ENCODE peak calls at places on chromosomes 16 and 17, in five cellular contexts. N is HCT116, F is K562, W is SK-N-SH, R is GM12878. A is an unnamed sample.
A peak's percentile ranks its signal among the peaks of the same experiment; 100 is the strongest.

GRCh38 chr17:62707425-62707739 is 79.9 kb downstream of the MRC2 start:
- DNase-seq in N (no peak), F (no peak), W (no peak), R (no peak), A (no peak)

GRCh38 chr16:66298006-66298405 is 68.5 kb upstream of the CDH5 start:
- DNase-seq in N (no peak), F (no peak), W (no peak), R (no peak), A (no peak)

GRCh38 chr17:46264456-46265198 is 30.3 kb upstream of the LRRC37A start:
- DNase-seq in N (no peak), F (peak; percentile 12), W (peak; percentile 28), R (no peak), A (peak; percentile 79)

GRCh38 chr17:40552806-40553693 is 12.2 kb downstream of the CCR7 start:
- DNase-seq in N (no peak), F (no peak), W (no peak), R (no peak), A (no peak)

GRCh38 chr17:78925234-78925633 is at the start of gene TIMP2:
- DNase-seq in N (no peak), F (peak; percentile 73), W (peak; percentile 100), R (no peak), A (peak; percentile 89)

GRCh38 chr16:1042776-1043349 is 29.7 kb upstream of the SSTR5 start:
- DNase-seq in N (no peak), F (no peak), W (no peak), R (no peak), A (no peak)

GRCh38 chr17:48894886-48895285 is 2.3 kb downstream of the ATP5MC1 start:
- DNase-seq in N (no peak), F (no peak), W (no peak), R (no peak), A (no peak)

GRCh38 chr16:88747588-88748301 is 37.3 kb downstream of the PIEZO1 start:
- DNase-seq in N (peak; percentile 67), F (peak; percentile 89), W (no peak), R (no peak), A (peak; percentile 89)

GRCh38 chr16:31880322-31880979 is 6.8 kb downstream of the ZNF267 start:
- DNase-seq in N (no peak), F (peak; percentile 48), W (no peak), R (peak; percentile 38), A (no peak)
- TF ChIP-seq JUND in N (peak; percentile 35), F (peak; percentile 99), W (peak; percentile 14), R (no peak), A (no peak)

DNA sequence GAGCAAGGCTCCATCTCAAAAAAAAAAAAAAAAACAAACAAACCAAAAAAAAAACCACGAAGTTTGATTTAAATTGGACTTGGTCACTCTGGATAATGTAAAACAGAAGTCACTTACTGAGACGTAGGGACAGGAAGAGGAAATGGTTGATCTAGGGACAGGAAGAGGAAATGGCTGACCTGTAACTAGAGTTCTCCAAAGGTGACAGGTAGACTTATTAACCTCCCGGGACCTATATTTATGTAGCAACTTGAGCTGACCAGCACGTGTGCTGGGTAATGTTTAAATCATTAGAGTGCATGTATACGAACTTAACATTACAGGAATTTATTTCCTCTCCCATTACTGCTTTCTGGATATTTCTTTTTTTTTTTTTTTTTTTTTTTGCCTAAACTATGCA is 81.5 kb upstream of the DHX40 start:
- DNase-seq in N (no peak), F (no peak), W (no peak), R (no peak), A (no peak)
- TF ChIP-seq JUND in N (no peak), F (no peak), W (no peak), R (no peak), A (no peak)

GRCh38 chr17:68182016-68182315 is 65.9 kb upstream of the AMZ2 start:
- DNase-seq in N (no peak), F (no peak), W (no peak), R (no peak), A (no peak)

GRCh38 chr17:68178831-68179230 is 69.0 kb upstream of the AMZ2 start:
- DNase-seq in N (no peak), F (no peak), W (no peak), R (no peak), A (no peak)

GRCh38 chr17:68184816-68185436 is 62.9 kb upstream of the AMZ2 start:
- DNase-seq in N (no peak), F (no peak), W (no peak), R (no peak), A (no peak)

GRCh38 chr17:68184141-68184571 is 63.7 kb upstream of the AMZ2 start:
- DNase-seq in N (no peak), F (no peak), W (no peak), R (no peak), A (no peak)

GRCh38 chr17:68182940-68183551 is 64.8 kb upstream of the AMZ2 start:
- DNase-seq in N (peak; percentile 78), F (peak; percentile 20), W (no peak), R (no peak), A (peak; percentile 41)
- TF ChIP-seq JUND in N (peak; percentile 39), F (no peak), W (no peak), R (no peak), A (no peak)

DNA sequence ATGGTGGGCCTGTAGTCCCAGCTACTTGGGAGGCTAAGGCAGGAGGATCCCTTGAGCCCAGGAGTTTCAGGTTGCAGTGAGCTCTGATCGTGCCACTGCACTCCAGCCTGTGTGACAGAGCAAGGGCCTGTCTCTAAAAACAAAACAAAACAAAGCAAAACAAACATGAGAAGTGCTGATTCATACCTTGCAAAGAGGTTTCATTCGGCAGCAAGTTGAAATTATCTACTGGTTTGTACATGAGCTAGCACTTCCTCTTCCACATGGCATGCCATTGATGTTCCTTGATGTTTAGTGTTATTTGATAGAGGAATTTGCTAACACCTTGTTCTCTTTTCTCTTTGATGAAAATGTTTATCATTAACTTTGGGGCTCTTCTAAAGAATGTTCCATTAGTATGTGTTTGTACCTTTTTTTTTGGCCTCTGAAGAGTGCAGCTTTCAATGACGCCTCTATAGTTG is 50.6 kb downstream of the SPECC1 start:
- DNase-seq in N (no peak), F (no peak), W (no peak), R (peak; percentile 64), A (peak; percentile 65)
- TF ChIP-seq JUND in N (no peak), F (peak; percentile 41), W (no peak), R (no peak), A (no peak)

DNA sequence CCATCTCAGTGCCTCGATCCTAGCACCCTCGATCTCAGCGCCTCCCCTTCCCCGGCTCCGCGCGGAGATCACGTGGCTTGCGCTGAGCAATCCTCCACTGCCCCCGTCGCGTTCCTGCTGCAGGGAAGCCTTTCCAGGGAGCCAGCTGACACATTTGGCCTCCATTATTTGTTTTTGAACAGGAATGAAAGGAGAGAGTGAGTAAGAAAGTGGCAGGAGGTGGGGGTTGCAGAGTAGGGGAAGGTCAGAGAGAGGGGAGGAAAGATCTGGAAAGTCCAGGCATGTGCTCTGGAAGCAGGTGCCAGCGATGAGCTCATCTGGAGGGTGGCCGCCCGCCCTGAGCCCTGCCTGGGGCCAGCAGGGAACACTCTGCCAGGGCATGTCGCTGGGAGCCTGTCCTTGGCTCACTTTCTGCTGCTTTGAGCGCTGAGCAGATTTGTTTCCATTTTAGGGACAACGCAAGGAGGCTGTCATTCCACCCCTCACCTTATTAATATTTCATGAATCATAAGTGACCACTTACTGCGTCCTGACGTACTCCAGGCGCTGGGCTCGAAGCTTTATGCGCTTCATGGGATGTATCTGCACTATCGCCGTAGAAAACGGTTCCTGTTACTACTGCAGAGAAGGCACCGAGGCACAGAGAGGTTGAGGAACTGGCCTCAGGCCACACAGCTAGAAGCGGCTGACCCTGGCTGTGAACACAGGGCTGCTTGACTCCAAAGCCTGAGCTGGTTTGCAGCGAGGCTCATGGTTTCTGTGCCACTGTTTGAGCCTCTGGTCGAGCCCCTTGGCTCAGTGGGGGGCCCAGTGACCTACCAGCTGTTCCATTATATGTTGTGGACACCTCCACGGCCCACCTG is 283.1 kb downstream of the SEC14L1 start:
- DNase-seq in N (no peak), F (no peak), W (peak; percentile 73), R (no peak), A (no peak)
- TF ChIP-seq JUND in N (no peak), F (no peak), W (peak; percentile 40), R (no peak), A (no peak)

A was measured in T47D.